ENCODE peak calls at places on chromosomes 5 and 9, in ten cellular contexts. One of them, this sample, is unnamed.

GRCh38 chr5:122352331-122352730 is 40.3 kb downstream of the SNCAIP start:
- DNase-seq in AML-193: no peak
- DNase-seq in dermis blood vessel endothelial cell: no peak
- DNase-seq in activated CD8-positive, alpha-beta memory T cell treated with anti-CD3 and anti-CD28 coated beads for 1 hour: no peak
- DNase-seq in CD4-positive, CD25-positive, alpha-beta regulatory T cell: no peak
- DNase-seq in amniotic epithelial cell: peak; percentile 96
- DNase-seq in nucleus accumbens: no peak
- DNase-seq in esophagus squamous epithelium: no peak
- DNase-seq in lung: no peak
- DNase-seq in stimulated activated CD8-positive, alpha-beta memory T cell treated with anti-CD3 and anti-CD28 coated beads, Interleukin-7, amount 100 ng/mL, for 1 hour: no peak
- DNase-seq in this sample: peak; percentile 44

GRCh38 chr9:123548749-123549545 is 192.9 kb downstream of the CRB2 start:
- DNase-seq in CD4-positive, CD25-positive, alpha-beta regulatory T cell: no peak
- DNase-seq in lung: no peak
- DNase-seq in dermis blood vessel endothelial cell: peak; percentile 17
- DNase-seq in amniotic epithelial cell: peak; percentile 89
- DNase-seq in AML-193: no peak
- DNase-seq in activated CD8-positive, alpha-beta memory T cell treated with anti-CD3 and anti-CD28 coated beads for 1 hour: no peak
- DNase-seq in nucleus accumbens: peak; percentile 78
- DNase-seq in esophagus squamous epithelium: no peak
- DNase-seq in stimulated activated CD8-positive, alpha-beta memory T cell treated with anti-CD3 and anti-CD28 coated beads, Interleukin-7, amount 100 ng/mL, for 1 hour: no peak
- DNase-seq in this sample: peak; percentile 65

GRCh38 chr9:14075218-14075617 is 238.7 kb downstream of the NFIB start:
- DNase-seq in activated CD8-positive, alpha-beta memory T cell treated with anti-CD3 and anti-CD28 coated beads for 1 hour: no peak
- DNase-seq in lung: no peak
- DNase-seq in esophagus squamous epithelium: no peak
- DNase-seq in nucleus accumbens: no peak
- DNase-seq in dermis blood vessel endothelial cell: no peak
- DNase-seq in amniotic epithelial cell: no peak
- DNase-seq in AML-193: no peak
- DNase-seq in stimulated activated CD8-positive, alpha-beta memory T cell treated with anti-CD3 and anti-CD28 coated beads, Interleukin-7, amount 100 ng/mL, for 1 hour: no peak
- DNase-seq in CD4-positive, CD25-positive, alpha-beta regulatory T cell: no peak
- DNase-seq in this sample: no peak

GRCh38 chr9:110115868-110116542 is 92.0 kb downstream of the C9orf152 start:
- DNase-seq in dermis blood vessel endothelial cell: peak; percentile 46
- DNase-seq in AML-193: no peak
- DNase-seq in activated CD8-positive, alpha-beta memory T cell treated with anti-CD3 and anti-CD28 coated beads for 1 hour: no peak
- DNase-seq in stimulated activated CD8-positive, alpha-beta memory T cell treated with anti-CD3 and anti-CD28 coated beads, Interleukin-7, amount 100 ng/mL, for 1 hour: no peak
- DNase-seq in CD4-positive, CD25-positive, alpha-beta regulatory T cell: no peak
- DNase-seq in amniotic epithelial cell: peak; percentile 94
- DNase-seq in lung: no peak
- DNase-seq in esophagus squamous epithelium: no peak
- DNase-seq in nucleus accumbens: no peak
- DNase-seq in this sample: peak; percentile 96

GRCh38 chr9:73050062-73050814 is 97.4 kb upstream of the ALDH1A1 start:
- DNase-seq in stimulated activated CD8-positive, alpha-beta memory T cell treated with anti-CD3 and anti-CD28 coated beads, Interleukin-7, amount 100 ng/mL, for 1 hour: no peak
- DNase-seq in activated CD8-positive, alpha-beta memory T cell treated with anti-CD3 and anti-CD28 coated beads for 1 hour: no peak
- DNase-seq in AML-193: no peak
- DNase-seq in lung: no peak
- DNase-seq in dermis blood vessel endothelial cell: no peak
- DNase-seq in amniotic epithelial cell: peak; percentile 69
- DNase-seq in esophagus squamous epithelium: no peak
- DNase-seq in CD4-positive, CD25-positive, alpha-beta regulatory T cell: no peak
- DNase-seq in nucleus accumbens: no peak
- DNase-seq in this sample: peak; percentile 43

GRCh38 chr9:36101916-36102741 is 34.4 kb upstream of the GLIPR2 start:
- DNase-seq in CD4-positive, CD25-positive, alpha-beta regulatory T cell: no peak
- DNase-seq in stimulated activated CD8-positive, alpha-beta memory T cell treated with anti-CD3 and anti-CD28 coated beads, Interleukin-7, amount 100 ng/mL, for 1 hour: no peak
- DNase-seq in nucleus accumbens: no peak
- DNase-seq in AML-193: no peak
- DNase-seq in lung: no peak
- DNase-seq in amniotic epithelial cell: peak; percentile 99
- DNase-seq in dermis blood vessel endothelial cell: peak; percentile 78
- DNase-seq in activated CD8-positive, alpha-beta memory T cell treated with anti-CD3 and anti-CD28 coated beads for 1 hour: no peak
- DNase-seq in esophagus squamous epithelium: no peak
- DNase-seq in this sample: peak; percentile 95

GRCh38 chr5:178371362-178372090 is 138.9 kb upstream of the PHYKPL start:
- DNase-seq in esophagus squamous epithelium: no peak
- DNase-seq in stimulated activated CD8-positive, alpha-beta memory T cell treated with anti-CD3 and anti-CD28 coated beads, Interleukin-7, amount 100 ng/mL, for 1 hour: no peak
- DNase-seq in dermis blood vessel endothelial cell: no peak
- DNase-seq in CD4-positive, CD25-positive, alpha-beta regulatory T cell: no peak
- DNase-seq in lung: no peak
- DNase-seq in nucleus accumbens: no peak
- DNase-seq in AML-193: no peak
- DNase-seq in activated CD8-positive, alpha-beta memory T cell treated with anti-CD3 and anti-CD28 coated beads for 1 hour: no peak
- DNase-seq in amniotic epithelial cell: no peak
- DNase-seq in this sample: no peak

GRCh38 chr5:145044970-145045369 is 790.2 kb downstream of the PRELID2 start:
- DNase-seq in dermis blood vessel endothelial cell: no peak
- DNase-seq in stimulated activated CD8-positive, alpha-beta memory T cell treated with anti-CD3 and anti-CD28 coated beads, Interleukin-7, amount 100 ng/mL, for 1 hour: no peak
- DNase-seq in AML-193: no peak
- DNase-seq in CD4-positive, CD25-positive, alpha-beta regulatory T cell: no peak
- DNase-seq in esophagus squamous epithelium: no peak
- DNase-seq in activated CD8-positive, alpha-beta memory T cell treated with anti-CD3 and anti-CD28 coated beads for 1 hour: no peak
- DNase-seq in nucleus accumbens: no peak
- DNase-seq in lung: no peak
- DNase-seq in amniotic epithelial cell: no peak
- DNase-seq in this sample: no peak

GRCh38 chr5:173265433-173265832 is 30.4 kb upstream of the NKX2-5 start:
- DNase-seq in esophagus squamous epithelium: no peak
- DNase-seq in nucleus accumbens: no peak
- DNase-seq in dermis blood vessel endothelial cell: no peak
- DNase-seq in activated CD8-positive, alpha-beta memory T cell treated with anti-CD3 and anti-CD28 coated beads for 1 hour: no peak
- DNase-seq in AML-193: no peak
- DNase-seq in stimulated activated CD8-positive, alpha-beta memory T cell treated with anti-CD3 and anti-CD28 coated beads, Interleukin-7, amount 100 ng/mL, for 1 hour: no peak
- DNase-seq in amniotic epithelial cell: no peak
- DNase-seq in lung: no peak
- DNase-seq in CD4-positive, CD25-positive, alpha-beta regulatory T cell: no peak
- DNase-seq in this sample: no peak

GRCh38 chr5:104661256-104661655 is 1098.7 kb upstream of the NUDT12 start:
- DNase-seq in amniotic epithelial cell: no peak
- DNase-seq in activated CD8-positive, alpha-beta memory T cell treated with anti-CD3 and anti-CD28 coated beads for 1 hour: no peak
- DNase-seq in stimulated activated CD8-positive, alpha-beta memory T cell treated with anti-CD3 and anti-CD28 coated beads, Interleukin-7, amount 100 ng/mL, for 1 hour: no peak
- DNase-seq in CD4-positive, CD25-positive, alpha-beta regulatory T cell: no peak
- DNase-seq in nucleus accumbens: no peak
- DNase-seq in esophagus squamous epithelium: no peak
- DNase-seq in lung: no peak
- DNase-seq in AML-193: no peak
- DNase-seq in dermis blood vessel endothelial cell: no peak
- DNase-seq in this sample: no peak